ENCODE peak calls at places on chromosomes 2 and 18, in six cellular contexts. One of them, this sample, is unnamed.

GRCh38 chr2:53265900-53266299 is 501.7 kb upstream of the CHAC2 start:
- DNase-seq in cardiac fibroblast: no peak
- DNase-seq in dorsolateral prefrontal cortex: no peak
- DNase-seq in choroid plexus epithelial cell: no peak
- DNase-seq in tibial artery: no peak
- DNase-seq in fibroblast of pulmonary artery: no peak
- DNase-seq in this sample: no peak

GRCh38 chr2:120395686-120396518 is 50.0 kb downstream of the INHBB start:
- DNase-seq in cardiac fibroblast: peak
- DNase-seq in dorsolateral prefrontal cortex: no peak
- DNase-seq in choroid plexus epithelial cell: no peak
- DNase-seq in tibial artery: peak
- DNase-seq in fibroblast of pulmonary artery: no peak
- DNase-seq in this sample: no peak

GRCh38 chr18:79598046-79598884 is 81.3 kb upstream of the CTDP1 start:
- DNase-seq in cardiac fibroblast: no peak
- DNase-seq in dorsolateral prefrontal cortex: no peak
- DNase-seq in choroid plexus epithelial cell: no peak
- DNase-seq in tibial artery: no peak
- DNase-seq in fibroblast of pulmonary artery: no peak
- DNase-seq in this sample: no peak

GRCh38 chr2:238449909-238450417 is 23.2 kb downstream of the ASB1 start:
- DNase-seq in cardiac fibroblast: peak
- DNase-seq in dorsolateral prefrontal cortex: no peak
- DNase-seq in choroid plexus epithelial cell: peak
- DNase-seq in tibial artery: peak
- DNase-seq in fibroblast of pulmonary artery: peak
- DNase-seq in this sample: no peak

GRCh38 chr2:120765031-120765910 is 29.6 kb downstream of the GLI2 start:
- DNase-seq in cardiac fibroblast: peak
- DNase-seq in dorsolateral prefrontal cortex: peak
- DNase-seq in choroid plexus epithelial cell: peak
- DNase-seq in tibial artery: peak
- DNase-seq in fibroblast of pulmonary artery: peak
- DNase-seq in this sample: no peak

GRCh38 chr18:70693196-70693595 is 404.4 kb downstream of the SOCS6 start:
- DNase-seq in cardiac fibroblast: no peak
- DNase-seq in dorsolateral prefrontal cortex: no peak
- DNase-seq in choroid plexus epithelial cell: peak
- DNase-seq in tibial artery: no peak
- DNase-seq in fibroblast of pulmonary artery: no peak
- DNase-seq in this sample: no peak

GRCh38 chr18:79576686-79577351 is 102.8 kb upstream of the CTDP1 start:
- DNase-seq in cardiac fibroblast: peak
- DNase-seq in dorsolateral prefrontal cortex: peak
- DNase-seq in choroid plexus epithelial cell: peak
- DNase-seq in tibial artery: no peak
- DNase-seq in fibroblast of pulmonary artery: peak
- DNase-seq in this sample: no peak

GRCh38 chr2:240021488-240022104 is 3.5 kb downstream of the NDUFA10 start:
- DNase-seq in cardiac fibroblast: peak
- DNase-seq in dorsolateral prefrontal cortex: peak
- DNase-seq in choroid plexus epithelial cell: peak
- DNase-seq in tibial artery: peak
- DNase-seq in fibroblast of pulmonary artery: peak
- DNase-seq in this sample: no peak

GRCh38 chr18:60019463-60019840 is 119.7 kb downstream of the PMAIP1 start:
- DNase-seq in cardiac fibroblast: peak
- DNase-seq in dorsolateral prefrontal cortex: no peak
- DNase-seq in choroid plexus epithelial cell: peak
- DNase-seq in tibial artery: no peak
- DNase-seq in fibroblast of pulmonary artery: peak
- DNase-seq in this sample: peak

GRCh38 chr18:55326134-55326533 is 261.9 kb downstream of the TCF4 start:
- DNase-seq in cardiac fibroblast: no peak
- DNase-seq in dorsolateral prefrontal cortex: no peak
- DNase-seq in choroid plexus epithelial cell: no peak
- DNase-seq in tibial artery: no peak
- DNase-seq in fibroblast of pulmonary artery: no peak
- DNase-seq in this sample: no peak

GRCh38 chr18:55322176-55322735 is 265.7 kb downstream of the TCF4 start:
- DNase-seq in cardiac fibroblast: peak
- DNase-seq in dorsolateral prefrontal cortex: peak
- DNase-seq in choroid plexus epithelial cell: peak
- DNase-seq in tibial artery: peak
- DNase-seq in fibroblast of pulmonary artery: peak
- DNase-seq in this sample: peak

GRCh38 chr18:55321268-55322175 is 266.5 kb downstream of the TCF4 start:
- DNase-seq in cardiac fibroblast: peak
- DNase-seq in dorsolateral prefrontal cortex: peak
- DNase-seq in choroid plexus epithelial cell: peak
- DNase-seq in tibial artery: peak
- DNase-seq in fibroblast of pulmonary artery: peak
- DNase-seq in this sample: peak

GRCh38 chr18:55323051-55323994 is 264.7 kb downstream of the TCF4 start:
- DNase-seq in cardiac fibroblast: peak
- DNase-seq in dorsolateral prefrontal cortex: no peak
- DNase-seq in choroid plexus epithelial cell: peak
- DNase-seq in tibial artery: no peak
- DNase-seq in fibroblast of pulmonary artery: peak
- DNase-seq in this sample: no peak

DNA sequence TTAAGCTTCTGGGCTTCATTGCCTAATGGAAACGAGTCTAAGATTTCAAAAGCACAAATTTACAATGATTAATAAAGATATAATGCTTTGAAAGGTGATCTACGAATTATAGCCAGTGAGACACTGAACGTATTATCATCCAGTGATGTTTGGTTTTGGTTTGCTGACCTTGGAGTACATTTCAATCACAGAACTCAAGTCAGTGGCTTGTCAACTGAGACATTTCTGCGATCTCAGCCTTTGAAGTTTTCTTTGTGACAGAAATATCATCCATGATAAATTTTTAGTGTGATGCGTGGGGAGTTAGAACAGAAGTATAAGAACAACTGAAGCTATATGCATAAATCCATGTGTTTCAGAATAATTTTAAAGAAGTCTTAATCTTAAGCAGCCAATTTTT is 263.8 kb downstream of the TCF4 start:
- DNase-seq in cardiac fibroblast: no peak
- DNase-seq in dorsolateral prefrontal cortex: no peak
- DNase-seq in choroid plexus epithelial cell: no peak
- DNase-seq in tibial artery: no peak
- DNase-seq in fibroblast of pulmonary artery: no peak
- DNase-seq in this sample: no peak
- H3K4me3 ChIP-seq in cardiac fibroblast: no peak
- H3K4me3 ChIP-seq in dorsolateral prefrontal cortex: peak
- H3K4me3 ChIP-seq in choroid plexus epithelial cell: no peak
- H3K4me3 ChIP-seq in tibial artery: no peak
- H3K4me3 ChIP-seq in fibroblast of pulmonary artery: no peak
- H3K4me3 ChIP-seq in this sample: no peak

GRCh38 chr2:94872088-94872618 is 923 bp downstream of the TEKT4 start:
- DNase-seq in cardiac fibroblast: no peak
- DNase-seq in dorsolateral prefrontal cortex: no peak
- DNase-seq in choroid plexus epithelial cell: no peak
- DNase-seq in tibial artery: no peak
- DNase-seq in fibroblast of pulmonary artery: no peak
- DNase-seq in this sample: no peak
- H3K4me3 ChIP-seq in cardiac fibroblast: no peak
- H3K4me3 ChIP-seq in dorsolateral prefrontal cortex: no peak
- H3K4me3 ChIP-seq in choroid plexus epithelial cell: no peak
- H3K4me3 ChIP-seq in tibial artery: no peak
- H3K4me3 ChIP-seq in fibroblast of pulmonary artery: no peak
- H3K4me3 ChIP-seq in this sample: no peak

GRCh38 chr2:17879913-17880274 is 1.4 kb downstream of the KCNS3 start:
- DNase-seq in cardiac fibroblast: no peak
- DNase-seq in dorsolateral prefrontal cortex: no peak
- DNase-seq in choroid plexus epithelial cell: no peak
- DNase-seq in tibial artery: no peak
- DNase-seq in fibroblast of pulmonary artery: no peak
- DNase-seq in this sample: no peak
- H3K4me3 ChIP-seq in cardiac fibroblast: no peak
- H3K4me3 ChIP-seq in dorsolateral prefrontal cortex: peak
- H3K4me3 ChIP-seq in choroid plexus epithelial cell: no peak
- H3K4me3 ChIP-seq in tibial artery: peak
- H3K4me3 ChIP-seq in fibroblast of pulmonary artery: no peak
- H3K4me3 ChIP-seq in this sample: peak

GRCh38 chr2:187552381-187552780 is 1.9 kb downstream of the TFPI start:
- DNase-seq in cardiac fibroblast: no peak
- DNase-seq in dorsolateral prefrontal cortex: no peak
- DNase-seq in choroid plexus epithelial cell: no peak
- DNase-seq in tibial artery: no peak
- DNase-seq in fibroblast of pulmonary artery: no peak
- DNase-seq in this sample: no peak
- H3K4me3 ChIP-seq in cardiac fibroblast: peak
- H3K4me3 ChIP-seq in dorsolateral prefrontal cortex: no peak
- H3K4me3 ChIP-seq in choroid plexus epithelial cell: peak
- H3K4me3 ChIP-seq in tibial artery: peak
- H3K4me3 ChIP-seq in fibroblast of pulmonary artery: peak
- H3K4me3 ChIP-seq in this sample: peak

GRCh38 chr2:66437601-66438497 is 2.9 kb downstream of the MEIS1 start:
- DNase-seq in cardiac fibroblast: peak
- DNase-seq in dorsolateral prefrontal cortex: no peak
- DNase-seq in choroid plexus epithelial cell: peak
- DNase-seq in tibial artery: no peak
- DNase-seq in fibroblast of pulmonary artery: peak
- DNase-seq in this sample: no peak

GRCh38 chr2:66435963-66436362 is 1.0 kb downstream of the MEIS1 start:
- DNase-seq in cardiac fibroblast: no peak
- DNase-seq in dorsolateral prefrontal cortex: no peak
- DNase-seq in choroid plexus epithelial cell: no peak
- DNase-seq in tibial artery: no peak
- DNase-seq in fibroblast of pulmonary artery: no peak
- DNase-seq in this sample: no peak

GRCh38 chr2:66436546-66436945 is 1.6 kb downstream of the MEIS1 start:
- DNase-seq in cardiac fibroblast: no peak
- DNase-seq in dorsolateral prefrontal cortex: no peak
- DNase-seq in choroid plexus epithelial cell: no peak
- DNase-seq in tibial artery: no peak
- DNase-seq in fibroblast of pulmonary artery: no peak
- DNase-seq in this sample: no peak

GRCh38 chr2:66435549-66435875 is 587 bp downstream of the MEIS1 start:
- DNase-seq in cardiac fibroblast: peak
- DNase-seq in dorsolateral prefrontal cortex: no peak
- DNase-seq in choroid plexus epithelial cell: peak
- DNase-seq in tibial artery: no peak
- DNase-seq in fibroblast of pulmonary artery: peak
- DNase-seq in this sample: no peak

GRCh38 chr2:66437055-66437454 is 2.1 kb downstream of the MEIS1 start:
- DNase-seq in cardiac fibroblast: peak
- DNase-seq in dorsolateral prefrontal cortex: no peak
- DNase-seq in choroid plexus epithelial cell: peak
- DNase-seq in tibial artery: no peak
- DNase-seq in fibroblast of pulmonary artery: peak
- DNase-seq in this sample: no peak
- H3K4me3 ChIP-seq in cardiac fibroblast: peak
- H3K4me3 ChIP-seq in dorsolateral prefrontal cortex: peak
- H3K4me3 ChIP-seq in choroid plexus epithelial cell: peak
- H3K4me3 ChIP-seq in tibial artery: peak
- H3K4me3 ChIP-seq in fibroblast of pulmonary artery: peak
- H3K4me3 ChIP-seq in this sample: peak

GRCh38 chr2:218992703-218993344 is 398 bp downstream of the CRYBA2 start:
- DNase-seq in cardiac fibroblast: no peak
- DNase-seq in dorsolateral prefrontal cortex: no peak
- DNase-seq in choroid plexus epithelial cell: no peak
- DNase-seq in tibial artery: no peak
- DNase-seq in fibroblast of pulmonary artery: no peak
- DNase-seq in this sample: no peak

GRCh38 chr2:218992196-218992595 is 1.0 kb downstream of the CRYBA2 start:
- DNase-seq in cardiac fibroblast: no peak
- DNase-seq in dorsolateral prefrontal cortex: no peak
- DNase-seq in choroid plexus epithelial cell: no peak
- DNase-seq in tibial artery: no peak
- DNase-seq in fibroblast of pulmonary artery: no peak
- DNase-seq in this sample: no peak

GRCh38 chr2:218991674-218992168 is 1.5 kb downstream of the CRYBA2 start:
- DNase-seq in cardiac fibroblast: peak
- DNase-seq in dorsolateral prefrontal cortex: no peak
- DNase-seq in choroid plexus epithelial cell: peak
- DNase-seq in tibial artery: no peak
- DNase-seq in fibroblast of pulmonary artery: peak
- DNase-seq in this sample: no peak

GRCh38 chr2:218995561-218995960 is 2.3 kb upstream of the CRYBA2 start:
- DNase-seq in cardiac fibroblast: no peak
- DNase-seq in dorsolateral prefrontal cortex: no peak
- DNase-seq in choroid plexus epithelial cell: no peak
- DNase-seq in tibial artery: no peak
- DNase-seq in fibroblast of pulmonary artery: no peak
- DNase-seq in this sample: no peak

GRCh38 chr2:218993345-218994315 is at the start of gene CRYBA2:
- DNase-seq in cardiac fibroblast: no peak
- DNase-seq in dorsolateral prefrontal cortex: no peak
- DNase-seq in choroid plexus epithelial cell: peak
- DNase-seq in tibial artery: no peak
- DNase-seq in fibroblast of pulmonary artery: peak
- DNase-seq in this sample: no peak
- H3K4me3 ChIP-seq in cardiac fibroblast: peak
- H3K4me3 ChIP-seq in dorsolateral prefrontal cortex: peak
- H3K4me3 ChIP-seq in choroid plexus epithelial cell: peak
- H3K4me3 ChIP-seq in tibial artery: peak
- H3K4me3 ChIP-seq in fibroblast of pulmonary artery: peak
- H3K4me3 ChIP-seq in this sample: peak

DNA sequence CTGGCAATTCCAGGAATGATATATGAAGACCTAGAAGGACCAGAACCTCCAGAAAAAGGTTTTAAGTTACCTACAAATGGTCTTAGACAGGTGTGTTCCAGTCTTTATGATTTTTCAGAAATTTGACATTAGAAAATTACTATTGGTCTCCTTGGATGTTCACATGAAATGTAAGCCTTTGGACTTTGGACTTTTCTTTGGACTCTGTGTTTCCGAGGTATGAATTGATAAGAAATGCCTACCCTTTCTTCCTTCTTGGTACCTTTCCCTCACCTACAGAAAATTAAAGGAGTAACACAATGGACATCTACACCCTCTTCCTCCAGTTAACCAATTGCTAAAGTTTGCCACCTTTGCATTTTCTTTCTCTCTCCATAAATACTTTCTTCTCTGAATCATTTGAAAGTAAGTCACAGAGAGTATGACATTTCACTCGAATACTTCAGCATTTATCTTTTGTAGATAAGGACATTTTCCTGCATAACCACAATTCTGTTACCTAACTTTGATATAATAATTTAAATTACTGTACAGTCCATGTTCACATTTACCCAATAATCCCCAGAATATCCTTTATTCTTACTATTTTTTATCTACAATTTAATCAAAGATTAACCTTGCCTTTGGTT is 26.2 kb downstream of the CEP192 start:
- DNase-seq in cardiac fibroblast: no peak
- DNase-seq in dorsolateral prefrontal cortex: no peak
- DNase-seq in choroid plexus epithelial cell: no peak
- DNase-seq in tibial artery: no peak
- DNase-seq in fibroblast of pulmonary artery: no peak
- DNase-seq in this sample: no peak
- H3K4me3 ChIP-seq in cardiac fibroblast: no peak
- H3K4me3 ChIP-seq in dorsolateral prefrontal cortex: no peak
- H3K4me3 ChIP-seq in choroid plexus epithelial cell: no peak
- H3K4me3 ChIP-seq in tibial artery: no peak
- H3K4me3 ChIP-seq in fibroblast of pulmonary artery: no peak
- H3K4me3 ChIP-seq in this sample: no peak

GRCh38 chr2:96527052-96527964 is 9.2 kb upstream of the ARID5A start:
- DNase-seq in cardiac fibroblast: peak
- DNase-seq in dorsolateral prefrontal cortex: no peak
- DNase-seq in choroid plexus epithelial cell: peak
- DNase-seq in tibial artery: no peak
- DNase-seq in fibroblast of pulmonary artery: peak
- DNase-seq in this sample: no peak
- H3K4me3 ChIP-seq in cardiac fibroblast: peak
- H3K4me3 ChIP-seq in dorsolateral prefrontal cortex: peak
- H3K4me3 ChIP-seq in choroid plexus epithelial cell: peak
- H3K4me3 ChIP-seq in tibial artery: peak
- H3K4me3 ChIP-seq in fibroblast of pulmonary artery: peak
- H3K4me3 ChIP-seq in this sample: peak

This sample was measured in epithelial cell of proximal tubule.